ENCODE peak calls at places on chromosomes 4 and X, in five cellular contexts. J is stimulated activated naive B cell treated with anti-CD40 and anti-IgM and Interleukin-4, amounts not matched to agents 10 μg/mL and 1 μg/mL and 100 μg/mL, for 72 hours; H is AG20443; N is HepG2; I is ecto neural progenitor cell. V is an unnamed sample.

GRCh38 chr4:169410839-169411770 is 140.3 kb upstream of the SH3RF1 start:
- DNase-seq in J (peak), I (no peak), N (no peak), H (peak), V (peak)

GRCh38 chrX:23954396-23954795 is 46.6 kb downstream of the CXorf58 start:
- DNase-seq in N (no peak), I (no peak), J (no peak), H (no peak), V (no peak)

GRCh38 chr4:117623321-117623720 is 411.0 kb upstream of the NDST3 start:
- DNase-seq in N (no peak), I (no peak), J (no peak), H (no peak), V (no peak)

GRCh38 chrX:55450259-55450658 is 1.7 kb upstream of the MAGEH1 start:
- DNase-seq in H (peak), N (peak), J (no peak), I (no peak), V (no peak)

GRCh38 chrX:38754102-38754790 is 47.0 kb upstream of the MID1IP1 start:
- DNase-seq in H (peak), J (peak), I (no peak), N (peak), V (peak)

GRCh38 chr4:14917305-14917647 is 85.0 kb upstream of the CPEB2 start:
- DNase-seq in J (no peak), N (no peak), I (no peak), H (no peak), V (no peak)

GRCh38 chrX:40495659-40496058 is 85.1 kb upstream of the ATP6AP2 start:
- DNase-seq in N (no peak), H (no peak), I (no peak), J (no peak), V (no peak)

GRCh38 chr4:128553665-128554515 is 255.6 kb upstream of the JADE1 start:
- DNase-seq in I (no peak), H (no peak), N (no peak), J (no peak), V (no peak)

GRCh38 chrX:39869846-39870601 is 227.7 kb downstream of the BCOR start:
- DNase-seq in J (no peak), I (no peak), H (peak), N (no peak), V (peak)

GRCh38 chrX:106208154-106208553 is 40.0 kb downstream of the PWWP3B start:
- DNase-seq in N (no peak), J (no peak), H (no peak), I (no peak), V (no peak)

GRCh38 chr4:137253949-137254348 is 278.3 kb downstream of the PCDH18 start:
- DNase-seq in N (no peak), I (no peak), J (no peak), H (peak), V (no peak)

GRCh38 chr4:102869569-102870227 is 906 bp downstream of the CISD2 start:
- DNase-seq in N (no peak), H (no peak), I (no peak), J (no peak), V (no peak)

GRCh38 chrX:119654112-119654531 is 38.8 kb downstream of the SEPTIN6 start:
- DNase-seq in N (no peak), I (peak), J (no peak), H (no peak), V (peak)

GRCh38 chr4:85370400-85371032 is 104.4 kb upstream of the ARHGAP24 start:
- DNase-seq in N (peak), J (peak), H (peak), I (peak), V (no peak)

GRCh38 chrX:150873616-150874015 is 24.9 kb downstream of the CD99L2 start:
- DNase-seq in H (no peak), N (no peak), I (no peak), J (no peak), V (no peak)

GRCh38 chr4:182776376-182777058 is 140.7 kb downstream of the DCTD start:
- DNase-seq in N (no peak), H (no peak), I (no peak), J (no peak), V (no peak)

GRCh38 chrX:153554519-153555167 is 37.2 kb downstream of the ATP2B3 start:
- DNase-seq in N (peak), J (peak), I (peak), H (peak), V (peak)

GRCh38 chrX:10513974-10514373 is 106.4 kb downstream of the MID1 start:
- DNase-seq in J (no peak), I (no peak), N (no peak), H (no peak), V (no peak)

GRCh38 chr4:155735506-155735905 is 23.3 kb upstream of the GUCY1B1 start:
- DNase-seq in N (no peak), I (no peak), H (no peak), J (no peak), V (no peak)

GRCh38 chrX:1178580-1179057 is 33.8 kb downstream of the CRLF2 start:
- DNase-seq in J (no peak), H (no peak), I (peak), N (no peak), V (no peak)

GRCh38 chrX:50452782-50453181 is 17.8 kb downstream of the DGKK start:
- DNase-seq in H (no peak), I (no peak), N (no peak), J (no peak), V (no peak)

GRCh38 chrX:48700951-48701653 is 4.6 kb downstream of the SUV39H1 start:
- DNase-seq in H (no peak), N (no peak), J (no peak), I (no peak), V (no peak)

GRCh38 chr4:54372951-54373350 is 143.9 kb downstream of the PDGFRA start:
- DNase-seq in I (no peak), J (no peak), H (no peak), N (no peak), V (no peak)

GRCh38 chr4:102627831-102628523 is 126.8 kb downstream of the NFKB1 start:
- DNase-seq in I (no peak), J (peak), N (no peak), H (peak), V (no peak)

GRCh38 chr4:23368081-23368697 is 521.7 kb downstream of the PPARGC1A start:
- DNase-seq in H (no peak), N (peak), I (peak), J (no peak), V (no peak)

GRCh38 chr4:71765349-71765748 is 18.5 kb downstream of the GC start:
- DNase-seq in N (no peak), H (peak), I (no peak), J (no peak), V (no peak)

GRCh38 chrX:134676440-134676839 is 18.2 kb upstream of the PLAC1 start:
- DNase-seq in N (no peak), H (peak), J (no peak), I (no peak), V (no peak)

GRCh38 chrX:72609313-72609712 is 36.7 kb upstream of the HDAC8 start:
- DNase-seq in I (no peak), J (no peak), N (peak), H (peak), V (no peak)

GRCh38 chr4:8500966-8501365 is 60.4 kb downstream of the TRMT44 start:
- DNase-seq in H (no peak), I (no peak), J (no peak), N (no peak), V (no peak)

GRCh38 chr4:43458293-43458692 is 565.8 kb downstream of the GRXCR1 start:
- DNase-seq in J (no peak), I (no peak), N (no peak), H (no peak), V (no peak)

GRCh38 chrX:69124108-69124507 is 41.1 kb downstream of the PJA1 start:
- DNase-seq in I (no peak), N (no peak), H (peak), J (no peak), V (no peak)